ENCODE peak calls at places on chromosomes 6 and 20, in four cellular contexts. One of them, this sample, is unnamed.

GRCh38 chr20:45111799-45112471 is 3.0 kb downstream of the WFDC5 start:
- DNase-seq in heart left ventricle: no peak
- DNase-seq in stomach: no peak
- DNase-seq in pancreas: peak; percentile 37
- DNase-seq in this sample: peak; percentile 61

GRCh38 chr6:108966855-108967755 is 118.9 kb downstream of the ARMC2 start:
- DNase-seq in heart left ventricle: peak; percentile 72
- DNase-seq in stomach: peak; percentile 41
- DNase-seq in pancreas: no peak
- DNase-seq in this sample: no peak

GRCh38 chr6:164214066-164214465 is 799.5 kb downstream of the QKI start:
- DNase-seq in heart left ventricle: no peak
- DNase-seq in stomach: no peak
- DNase-seq in pancreas: no peak
- DNase-seq in this sample: no peak

GRCh38 chr6:41298785-41299498 is 12.5 kb upstream of the TREM1 start:
- DNase-seq in heart left ventricle: no peak
- DNase-seq in stomach: no peak
- DNase-seq in pancreas: no peak
- DNase-seq in this sample: peak; percentile 55

GRCh38 chr6:72260489-72260888 is 361.4 kb upstream of the KCNQ5 start:
- DNase-seq in heart left ventricle: no peak
- DNase-seq in stomach: no peak
- DNase-seq in pancreas: no peak
- DNase-seq in this sample: no peak

GRCh38 chr6:70221025-70221714 is 81.7 kb downstream of the COL9A1 start:
- DNase-seq in heart left ventricle: no peak
- DNase-seq in stomach: no peak
- DNase-seq in pancreas: no peak
- DNase-seq in this sample: peak; percentile 44

GRCh38 chr6:11322252-11322885 is 89.9 kb upstream of the NEDD9 start:
- DNase-seq in heart left ventricle: no peak
- DNase-seq in stomach: no peak
- DNase-seq in pancreas: no peak
- DNase-seq in this sample: no peak

GRCh38 chr6:169470790-169471189 is 217.1 kb upstream of the THBS2 start:
- DNase-seq in heart left ventricle: no peak
- DNase-seq in stomach: no peak
- DNase-seq in pancreas: no peak
- DNase-seq in this sample: no peak

GRCh38 chr6:31267504-31268371 is 4.2 kb downstream of the HLA-C start:
- DNase-seq in heart left ventricle: no peak
- DNase-seq in stomach: no peak
- DNase-seq in pancreas: no peak
- DNase-seq in this sample: no peak

GRCh38 chr6:136035378-136036070 is 184.0 kb downstream of the PDE7B start:
- DNase-seq in heart left ventricle: no peak
- DNase-seq in stomach: no peak
- DNase-seq in pancreas: no peak
- DNase-seq in this sample: no peak
- H3K4me1 ChIP-seq in heart left ventricle: peaks cover 26% of the 10 kb centered on the region
- H3K4me1 ChIP-seq in stomach: peaks cover 14% of the 10 kb centered on the region
- H3K4me1 ChIP-seq in pancreas: no peaks in the 10 kb centered on the region
- H3K4me1 ChIP-seq in this sample: no peaks in the 10 kb centered on the region

GRCh38 chr6:35492664-35493284 is 4.1 kb downstream of the TEAD3 start:
- DNase-seq in heart left ventricle: no peak
- DNase-seq in stomach: no peak
- DNase-seq in pancreas: no peak
- DNase-seq in this sample: no peak
- H3K4me1 ChIP-seq in heart left ventricle: peaks cover 50% of the 10 kb centered on the region
- H3K4me1 ChIP-seq in stomach: peaks cover 83% of the 10 kb centered on the region
- H3K4me1 ChIP-seq in pancreas: peaks cover 12% of the 10 kb centered on the region
- H3K4me1 ChIP-seq in this sample: peaks cover 11% of the 10 kb centered on the region

GRCh38 chr20:19978511-19979210 is 38.5 kb upstream of the NAA20 start:
- DNase-seq in heart left ventricle: peak; percentile 81
- DNase-seq in stomach: no peak
- DNase-seq in pancreas: no peak
- DNase-seq in this sample: no peak
- H3K4me1 ChIP-seq in heart left ventricle: peaks cover 82% of the 10 kb centered on the region
- H3K4me1 ChIP-seq in stomach: peaks cover 67% of the 10 kb centered on the region
- H3K4me1 ChIP-seq in pancreas: peaks cover 50% of the 10 kb centered on the region
- H3K4me1 ChIP-seq in this sample: no peaks in the 10 kb centered on the region

GRCh38 chr20:49422176-49422575 is 60.3 kb downstream of the KCNB1 start:
- DNase-seq in heart left ventricle: no peak
- DNase-seq in stomach: no peak
- DNase-seq in pancreas: no peak
- DNase-seq in this sample: no peak
- H3K4me1 ChIP-seq in heart left ventricle: peaks cover 21% of the 10 kb centered on the region
- H3K4me1 ChIP-seq in stomach: peaks cover 7% of the 10 kb centered on the region
- H3K4me1 ChIP-seq in pancreas: no peaks in the 10 kb centered on the region
- H3K4me1 ChIP-seq in this sample: no peaks in the 10 kb centered on the region

GRCh38 chr20:1885940-1886693 is 9.1 kb upstream of the SIRPA start:
- DNase-seq in heart left ventricle: no peak
- DNase-seq in stomach: no peak
- DNase-seq in pancreas: no peak
- DNase-seq in this sample: no peak
- H3K4me1 ChIP-seq in heart left ventricle: no peaks in the 10 kb centered on the region
- H3K4me1 ChIP-seq in stomach: peaks cover 3% of the 10 kb centered on the region
- H3K4me1 ChIP-seq in pancreas: no peaks in the 10 kb centered on the region
- H3K4me1 ChIP-seq in this sample: no peaks in the 10 kb centered on the region

GRCh38 chr6:39819226-39819625 is 27.1 kb downstream of the DAAM2 start:
- DNase-seq in heart left ventricle: no peak
- DNase-seq in stomach: no peak
- DNase-seq in pancreas: no peak
- DNase-seq in this sample: no peak
- H3K4me1 ChIP-seq in heart left ventricle: no peaks in the 10 kb centered on the region
- H3K4me1 ChIP-seq in stomach: peaks cover 3% of the 10 kb centered on the region
- H3K4me1 ChIP-seq in pancreas: no peaks in the 10 kb centered on the region
- H3K4me1 ChIP-seq in this sample: peaks cover 31% of the 10 kb centered on the region

GRCh38 chr20:62603907-62604785 is 38.2 kb upstream of the SLCO4A1 start:
- DNase-seq in heart left ventricle: no peak
- DNase-seq in stomach: no peak
- DNase-seq in pancreas: peak; percentile 79
- DNase-seq in this sample: no peak

GRCh38 chr20:62601172-62601571 is 41.1 kb upstream of the SLCO4A1 start:
- DNase-seq in heart left ventricle: no peak
- DNase-seq in stomach: no peak
- DNase-seq in pancreas: no peak
- DNase-seq in this sample: no peak

GRCh38 chr20:62604796-62605195 is 37.5 kb upstream of the SLCO4A1 start:
- DNase-seq in heart left ventricle: no peak
- DNase-seq in stomach: no peak
- DNase-seq in pancreas: peak; percentile 50
- DNase-seq in this sample: no peak

GRCh38 chr20:62602550-62602949 is 39.8 kb upstream of the SLCO4A1 start:
- DNase-seq in heart left ventricle: no peak
- DNase-seq in stomach: peak; percentile 45
- DNase-seq in pancreas: no peak
- DNase-seq in this sample: no peak

GRCh38 chr20:62603021-62603906 is 39.0 kb upstream of the SLCO4A1 start:
- DNase-seq in heart left ventricle: peak; percentile 75
- DNase-seq in stomach: peak; percentile 88
- DNase-seq in pancreas: peak; percentile 91
- DNase-seq in this sample: peak; percentile 31
- H3K4me1 ChIP-seq in heart left ventricle: peaks cover 25% of the 10 kb centered on the region
- H3K4me1 ChIP-seq in stomach: peaks cover 59% of the 10 kb centered on the region
- H3K4me1 ChIP-seq in pancreas: peaks cover 9% of the 10 kb centered on the region
- H3K4me1 ChIP-seq in this sample: peaks cover 53% of the 10 kb centered on the region

GRCh38 chr6:156879235-156879995 is 102.2 kb downstream of the ARID1B start:
- DNase-seq in heart left ventricle: no peak
- DNase-seq in stomach: no peak
- DNase-seq in pancreas: no peak
- DNase-seq in this sample: no peak
- H3K4me1 ChIP-seq in heart left ventricle: peaks cover 8% of the 10 kb centered on the region
- H3K4me1 ChIP-seq in stomach: peaks cover 48% of the 10 kb centered on the region
- H3K4me1 ChIP-seq in pancreas: peaks cover 29% of the 10 kb centered on the region
- H3K4me1 ChIP-seq in this sample: peaks cover 37% of the 10 kb centered on the region

DNA sequence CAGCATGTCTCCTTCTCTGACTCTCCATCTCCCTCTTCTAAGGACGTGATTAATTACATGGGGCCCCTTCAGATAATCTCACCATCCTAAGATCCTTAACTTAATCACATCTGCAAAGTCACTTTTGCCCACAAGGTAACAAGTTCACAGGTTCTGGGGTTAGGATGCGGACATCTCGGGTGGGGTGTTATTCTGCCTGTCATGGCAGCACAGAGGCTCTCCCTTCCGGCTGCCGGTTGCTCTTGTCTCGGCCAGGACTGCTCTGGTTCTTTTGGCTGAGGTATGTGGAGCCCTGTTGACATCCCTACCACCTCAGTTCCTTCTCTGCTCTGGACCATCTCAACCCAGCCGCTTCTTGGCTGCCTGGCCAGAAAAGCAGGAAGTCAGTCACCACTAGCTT is 4.2 kb upstream of the CST11 start:
- DNase-seq in heart left ventricle: no peak
- DNase-seq in stomach: no peak
- DNase-seq in pancreas: no peak
- DNase-seq in this sample: no peak
- H3K4me1 ChIP-seq in heart left ventricle: no peaks in the 10 kb centered on the region
- H3K4me1 ChIP-seq in stomach: no peaks in the 10 kb centered on the region
- H3K4me1 ChIP-seq in pancreas: no peaks in the 10 kb centered on the region
- H3K4me1 ChIP-seq in this sample: peaks cover 10% of the 10 kb centered on the region

GRCh38 chr6:36200154-36200891 is 3.8 kb downstream of the BRPF3 start:
- DNase-seq in heart left ventricle: no peak
- DNase-seq in stomach: no peak
- DNase-seq in pancreas: no peak
- DNase-seq in this sample: no peak

GRCh38 chr6:36200998-36201596 is 4.6 kb downstream of the BRPF3 start:
- DNase-seq in heart left ventricle: no peak
- DNase-seq in stomach: no peak
- DNase-seq in pancreas: no peak
- DNase-seq in this sample: no peak

GRCh38 chr6:36204068-36204753 is 7.7 kb downstream of the BRPF3 start:
- DNase-seq in heart left ventricle: no peak
- DNase-seq in stomach: no peak
- DNase-seq in pancreas: no peak
- DNase-seq in this sample: peak; percentile 17

GRCh38 chr6:36201612-36202011 is 5.1 kb downstream of the BRPF3 start:
- DNase-seq in heart left ventricle: no peak
- DNase-seq in stomach: no peak
- DNase-seq in pancreas: no peak
- DNase-seq in this sample: peak; percentile 16

GRCh38 chr6:36202101-36202500 is 5.6 kb downstream of the BRPF3 start:
- DNase-seq in heart left ventricle: no peak
- DNase-seq in stomach: no peak
- DNase-seq in pancreas: no peak
- DNase-seq in this sample: no peak
- H3K4me1 ChIP-seq in heart left ventricle: peaks cover 6% of the 10 kb centered on the region
- H3K4me1 ChIP-seq in stomach: peaks cover 40% of the 10 kb centered on the region
- H3K4me1 ChIP-seq in pancreas: peaks cover 7% of the 10 kb centered on the region
- H3K4me1 ChIP-seq in this sample: peaks cover 19% of the 10 kb centered on the region